ENCODE peak calls at places on chromosomes 7 and 10, in four cellular contexts. R is HepG2, Y is A549, E is K562. C is an unnamed sample.

GRCh38 chr7:152674860-152675760 is 831 bp downstream of the XRCC2 start:
- DNase-seq in R (peak), E (peak), Y (peak), C (no peak)

GRCh38 chr10:34815174-34816066 is at the start of gene PARD3:
- DNase-seq in Y (peak), R (peak), E (peak), C (peak)

GRCh38 chr7:152601305-152601798 is 74.6 kb downstream of the XRCC2 start:
- DNase-seq in R (no peak), Y (no peak), E (no peak), C (no peak)

GRCh38 chr7:4667776-4668509 is 14.2 kb upstream of the FOXK1 start:
- DNase-seq in E (no peak), R (no peak), Y (no peak), C (no peak)

GRCh38 chr10:24333736-24334135 is 124.8 kb downstream of the KIAA1217 start:
- DNase-seq in Y (no peak), R (no peak), E (no peak), C (no peak)

GRCh38 chr10:86936661-86937501 is 20.5 kb downstream of the MMRN2 start:
- DNase-seq in R (no peak), Y (no peak), E (no peak), C (peak)

GRCh38 chr7:45665172-45665571 is 91.0 kb downstream of the ADCY1 start:
- DNase-seq in Y (no peak), R (no peak), E (no peak), C (peak)

GRCh38 chr7:47672966-47673365 is 91.1 kb upstream of the TNS3 start:
- DNase-seq in E (no peak), Y (no peak), R (peak), C (no peak)

GRCh38 chr7:155338632-155339320 is 41.1 kb downstream of the INSIG1 start:
- DNase-seq in E (no peak), Y (no peak), R (no peak), C (no peak)

GRCh38 chr10:70355234-70356021 is 27.0 kb downstream of the LRRC20 start:
- DNase-seq in E (no peak), Y (no peak), R (no peak), C (no peak)

GRCh38 chr10:60444494-60445064 is 54.9 kb upstream of the ANK3 start:
- DNase-seq in R (peak), Y (no peak), E (no peak), C (no peak)

GRCh38 chr10:5538446-5538845 is 13.7 kb downstream of the CALML3 start:
- DNase-seq in R (no peak), Y (no peak), E (no peak), C (no peak)

GRCh38 chr7:75943864-75944263 is 28.9 kb downstream of the POR start:
- DNase-seq in Y (no peak), E (peak), R (no peak), C (no peak)

GRCh38 chr10:43390791-43391190 is 18.2 kb downstream of the HNRNPF start:
- DNase-seq in R (peak), Y (no peak), E (no peak), C (no peak)

GRCh38 chr7:73839743-73840714 is 2.3 kb downstream of the METTL27 start:
- DNase-seq in R (no peak), Y (peak), E (peak), C (peak)

GRCh38 chr10:1050555-1050954 is 1.6 kb upstream of the IDI1 start:
- DNase-seq in E (no peak), Y (peak), R (peak), C (peak)

GRCh38 chr10:102347236-102347828 is 48.2 kb upstream of the NFKB2 start:
- DNase-seq in E (peak), Y (peak), R (peak), C (peak)

GRCh38 chr7:157928808-157929425 is 592.1 kb downstream of the DNAJB6 start:
- DNase-seq in R (no peak), E (no peak), Y (no peak), C (no peak)

GRCh38 chr10:79391231-79392019 is 44.2 kb downstream of the PPIF start:
- DNase-seq in R (no peak), E (peak), Y (no peak), C (peak)

GRCh38 chr7:149780056-149780455 is 6.7 kb upstream of the ZNF467 start:
- DNase-seq in E (no peak), Y (no peak), R (no peak), C (no peak)
- TF ChIP-seq NR3C1 in E (no peak), Y (no peak), R (no peak), C (no peak)

GRCh38 chr7:142773230-142773629 is 2.5 kb downstream of the PRSS2 start:
- DNase-seq in Y (no peak), R (no peak), E (no peak), C (no peak)
- TF ChIP-seq NR3C1 in Y (no peak), R (no peak), E (no peak), C (no peak)

GRCh38 chr7:3092468-3092867 is 48.8 kb upstream of the CARD11 start:
- DNase-seq in E (no peak), R (no peak), Y (no peak), C (no peak)
- TF ChIP-seq NR3C1 in E (no peak), R (no peak), Y (no peak), C (no peak)

GRCh38 chr7:16046045-16046444 is 359.6 kb upstream of the MEOX2 start:
- DNase-seq in Y (no peak), E (no peak), R (no peak), C (no peak)
- TF ChIP-seq NR3C1 in Y (no peak), E (no peak), R (no peak), C (no peak)

GRCh38 chr7:19119372-19119771 is 1.9 kb upstream of the TWIST1 start:
- DNase-seq in E (no peak), Y (no peak), R (no peak), C (no peak)

GRCh38 chr7:19117870-19118608 is 603 bp upstream of the TWIST1 start:
- DNase-seq in Y (no peak), E (no peak), R (no peak), C (peak)

GRCh38 chr7:19119901-19120486 is 2.6 kb upstream of the TWIST1 start:
- DNase-seq in R (no peak), Y (no peak), E (no peak), C (no peak)

GRCh38 chr7:19117081-19117869 is at the start of gene TWIST1:
- DNase-seq in Y (peak), R (no peak), E (no peak), C (peak)

DNA sequence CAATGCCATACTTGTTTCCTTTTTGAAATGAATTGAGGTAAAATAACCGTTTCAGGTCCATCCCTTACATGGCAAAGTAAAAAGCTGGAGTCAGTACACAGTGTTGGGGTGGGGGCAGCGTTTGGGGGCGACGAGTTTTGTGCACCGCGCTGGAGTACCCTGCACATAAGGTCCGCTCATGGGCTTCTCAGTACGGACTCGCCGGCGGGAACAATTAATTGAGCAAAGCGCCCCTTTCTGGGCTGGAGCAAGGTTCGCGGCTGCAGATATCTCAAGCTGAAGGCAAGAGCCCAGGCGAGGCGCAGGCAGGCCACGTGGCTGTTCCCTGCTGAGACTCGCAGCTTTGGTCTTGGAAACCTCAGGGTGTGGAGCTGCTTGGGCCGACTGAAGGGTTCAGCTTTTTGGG is 1.5 kb upstream of the TWIST1 start:
- DNase-seq in E (no peak), Y (no peak), R (no peak), C (peak)
- TF ChIP-seq NR3C1 in E (no peak), Y (no peak), R (no peak), C (no peak)

DNA sequence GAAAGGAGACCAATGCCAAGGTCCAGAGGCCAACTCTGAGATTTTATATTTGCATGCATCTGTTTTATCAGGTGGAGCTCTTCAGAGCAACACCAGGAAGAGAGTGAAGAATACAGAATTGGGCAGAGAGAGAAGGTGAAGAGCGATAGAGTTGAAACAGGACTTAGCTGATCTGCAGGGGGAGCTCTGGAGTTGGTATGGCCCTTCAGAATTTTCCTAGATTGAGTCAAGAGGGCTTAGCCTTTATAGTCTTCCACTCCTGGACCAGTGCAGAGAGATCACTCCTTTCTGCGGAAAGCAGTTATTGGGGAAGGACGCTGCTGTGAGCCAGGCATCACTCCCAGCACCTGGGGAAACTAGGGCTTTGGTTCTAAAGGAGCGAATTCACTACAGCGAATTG is 105.0 kb upstream of the DGKB start:
- DNase-seq in R (peak), E (no peak), Y (no peak), C (peak)
- TF ChIP-seq NR3C1 in R (no peak), E (no peak), Y (no peak), C (no peak)

C was measured in WTC11.